ENCODE peak calls at places on chromosomes 16 and 17, in six cellular contexts. I, H, B, L, D and S are unnamed samples.

GRCh38 chr16:14509675-14510132 is 120.4 kb downstream of the PARN start:
- DNase-seq in I (no peak), H (no peak), B (no peak), L (no peak), D (no peak), S (no peak)

GRCh38 chr17:32006957-32007462 is at the start of gene LRRC37B:
- DNase-seq in I (peak; percentile 92), H (peak; percentile 68), B (peak; percentile 23), L (peak; percentile 91), D (peak; percentile 83), S (peak; percentile 98)

GRCh38 chr16:89843409-89844350 is 15.4 kb downstream of the SPIRE2 start:
- DNase-seq in I (no peak), H (no peak), B (no peak), L (no peak), D (no peak), S (no peak)

GRCh38 chr17:32664936-32665583 is 178.3 kb downstream of the CDK5R1 start:
- DNase-seq in I (no peak), H (no peak), B (no peak), L (no peak), D (no peak), S (no peak)

GRCh38 chr17:74543406-74543805 is 2.5 kb downstream of the CD300C start:
- DNase-seq in I (no peak), H (no peak), B (no peak), L (no peak), D (no peak), S (no peak)

GRCh38 chr17:40520991-40521453 is 19.6 kb upstream of the TNS4 start:
- DNase-seq in I (no peak), H (no peak), B (no peak), L (no peak), D (no peak), S (no peak)

GRCh38 chr17:80949451-80950421 is 41.9 kb upstream of the CHMP6 start:
- DNase-seq in I (no peak), H (no peak), B (no peak), L (no peak), D (no peak), S (no peak)

GRCh38 chr17:39845052-39845976 is 18.8 kb downstream of the IKZF3 start:
- DNase-seq in I (no peak), H (no peak), B (no peak), L (no peak), D (no peak), S (no peak)

GRCh38 chr17:17104494-17104893 is 62.2 kb downstream of the MPRIP start:
- DNase-seq in I (no peak), H (no peak), B (no peak), L (no peak), D (no peak), S (no peak)

GRCh38 chr16:47578573-47578972 is 117.4 kb downstream of the PHKB start:
- DNase-seq in I (no peak), H (no peak), B (no peak), L (no peak), D (peak; percentile 36), S (no peak)

GRCh38 chr16:80599466-80599865 is 58.7 kb downstream of the DYNLRB2 start:
- DNase-seq in I (no peak), H (no peak), B (no peak), L (no peak), D (no peak), S (no peak)

GRCh38 chr16:64012166-64012565 is 1109.7 kb downstream of the CDH11 start:
- DNase-seq in I (no peak), H (no peak), B (no peak), L (no peak), D (no peak), S (no peak)

GRCh38 chr17:28982191-28982793 is 23.5 kb downstream of the SEZ6 start:
- DNase-seq in I (no peak), H (peak; percentile 18), B (peak; percentile 64), L (peak; percentile 84), D (no peak), S (no peak)

GRCh38 chr16:50274771-50275415 is 8.5 kb downstream of the ADCY7 start:
- DNase-seq in I (no peak), H (no peak), B (no peak), L (no peak), D (no peak), S (no peak)

GRCh38 chr16:73683804-73684203 is 612.8 kb upstream of the PSMD7 start:
- DNase-seq in I (no peak), H (no peak), B (no peak), L (no peak), D (no peak), S (no peak)

GRCh38 chr17:33686171-33686570 is 393.1 kb upstream of the ASIC2 start:
- DNase-seq in I (peak; percentile 32), H (no peak), B (no peak), L (no peak), D (peak; percentile 78), S (peak; percentile 19)

GRCh38 chr16:31077024-31077423 is 2.8 kb downstream of the ZNF646 start:
- DNase-seq in I (no peak), H (no peak), B (no peak), L (no peak), D (no peak), S (no peak)

GRCh38 chr17:71084219-71084618 is 914.9 kb downstream of the KCNJ2 start:
- DNase-seq in I (peak; percentile 28), H (peak; percentile 26), B (no peak), L (peak; percentile 42), D (peak; percentile 5), S (no peak)

GRCh38 chr16:51818342-51818944 is 667.4 kb upstream of the SALL1 start:
- DNase-seq in I (peak; percentile 28), H (peak; percentile 31), B (no peak), L (peak; percentile 20), D (peak; percentile 10), S (peak; percentile 25)

GRCh38 chr16:87339086-87339723 is 22.0 kb upstream of the C16orf95 start:
- DNase-seq in I (no peak), H (no peak), B (no peak), L (no peak), D (no peak), S (no peak)

GRCh38 chr16:58046936-58047335 is 21.4 kb downstream of the MMP15 start:
- DNase-seq in I (no peak), H (no peak), B (no peak), L (no peak), D (no peak), S (no peak)

GRCh38 chr16:85761866-85762265 is 11.0 kb upstream of the C16orf74 start:
- DNase-seq in I (no peak), H (no peak), B (no peak), L (peak; percentile 33), D (no peak), S (no peak)
- TF ChIP-seq GABPA in I (no peak), H (no peak), B (no peak), L (no peak), D (no peak), S (no peak)

DNA sequence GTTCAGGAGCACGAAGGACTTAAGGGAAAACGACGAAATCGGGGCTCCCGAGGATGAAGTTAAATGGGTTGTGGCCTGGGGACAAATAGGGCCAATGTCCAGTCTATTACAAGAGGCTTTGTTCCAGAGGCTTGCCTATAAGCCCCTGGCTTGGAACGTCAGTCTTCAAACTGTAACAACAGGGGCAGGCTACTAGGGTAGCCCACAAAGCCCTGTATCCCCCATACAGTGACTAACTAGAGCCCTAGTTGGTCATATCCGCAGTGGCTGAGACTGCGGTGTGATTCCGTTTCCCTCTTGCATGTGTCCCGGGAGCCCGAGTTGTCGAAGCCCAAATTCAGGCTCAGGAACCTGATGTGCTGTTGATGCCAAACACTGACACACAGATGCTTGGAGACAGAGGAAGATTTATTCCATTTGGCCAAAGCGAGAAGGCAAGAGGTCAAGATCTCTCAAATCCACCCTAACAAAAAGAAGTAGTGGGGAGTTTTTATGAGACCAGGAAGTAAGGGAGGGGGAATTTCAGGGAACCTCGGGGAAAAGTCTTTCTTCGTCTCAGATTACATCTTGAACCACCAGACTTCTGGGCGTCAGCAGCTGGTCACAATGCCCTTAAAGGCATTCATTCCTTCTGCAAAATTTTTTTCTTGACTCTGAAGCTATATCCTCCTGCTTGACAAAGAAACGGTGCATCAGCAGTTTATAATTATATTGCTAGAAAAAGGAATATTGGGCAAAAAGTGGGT is 760 bp downstream of the SLFN5 start:
- DNase-seq in I (peak; percentile 12), H (no peak), B (no peak), L (no peak), D (no peak), S (no peak)
- TF ChIP-seq GABPA in I (no peak), H (no peak), B (no peak), L (no peak), D (no peak), S (no peak)

GRCh38 chr17:73103661-73104335 is 11.3 kb upstream of the SLC39A11 start:
- DNase-seq in I (no peak), H (no peak), B (no peak), L (peak; percentile 58), D (no peak), S (no peak)

GRCh38 chr17:73098919-73099318 is 6.4 kb upstream of the SLC39A11 start:
- DNase-seq in I (no peak), H (no peak), B (no peak), L (no peak), D (no peak), S (no peak)

GRCh38 chr17:73099504-73099903 is 7.0 kb upstream of the SLC39A11 start:
- DNase-seq in I (no peak), H (no peak), B (no peak), L (peak; percentile 55), D (no peak), S (no peak)

GRCh38 chr17:73101031-73101430 is 8.5 kb upstream of the SLC39A11 start:
- DNase-seq in I (no peak), H (no peak), B (no peak), L (peak; percentile 63), D (no peak), S (no peak)

GRCh38 chr17:73100363-73100762 is 7.9 kb upstream of the SLC39A11 start:
- DNase-seq in I (no peak), H (no peak), B (no peak), L (no peak), D (no peak), S (no peak)
- TF ChIP-seq GABPA in I (no peak), H (no peak), B (no peak), L (no peak), D (no peak), S (no peak)

GRCh38 chr17:43399839-43400328 is 1.1 kb downstream of the ARL4D start:
- DNase-seq in I (no peak), H (no peak), B (no peak), L (no peak), D (no peak), S (no peak)
- TF ChIP-seq GABPA in I (no peak), H (no peak), B (no peak), L (no peak), D (no peak), S (no peak)

GRCh38 chr17:45087496-45087975 is 26.4 kb downstream of the NMT1 start:
- DNase-seq in I (no peak), H (no peak), B (no peak), L (no peak), D (no peak), S (no peak)
- TF ChIP-seq GABPA in I (no peak), H (no peak), B (no peak), L (no peak), D (no peak), S (no peak)

GRCh38 chr17:56291226-56291805 is 138.0 kb downstream of the ANKFN1 start:
- DNase-seq in I (no peak), H (no peak), B (no peak), L (no peak), D (no peak), S (no peak)
- TF ChIP-seq GABPA in I (no peak), H (no peak), B (no peak), L (no peak), D (no peak), S (no peak)